ENCODE peak calls at places on chromosomes 1 and 21, in eight cellular contexts. L is NCI-H1417 treated with DMSO at 0.1 percent for 48 hours; D is activated CD4-positive, CD25-positive, alpha-beta regulatory T cell treated with anti-CD3 and anti-CD28 coated beads, Interleukin-2, amount 50 U/mL, for 72 hours; E is cerebellar nuclear complex; I is mucosa of descending colon; C is activated naive CD4-positive, alpha-beta T cell; K is hypothalamus; N is GM23338. H is an unnamed sample.

GRCh38 chr1:17605582-17606344 is 66.3 kb downstream of the ARHGEF10L start:
- DNase-seq in L (no peak), D (no peak), E (no peak), I (no peak), C (no peak), K (no peak), N (no peak), H (no peak)

GRCh38 chr1:17186216-17186894 is 18.6 kb upstream of the PADI1 start:
- DNase-seq in L (no peak), D (no peak), E (no peak), I (no peak), C (no peak), K (no peak), N (no peak), H (no peak)

GRCh38 chr1:224689354-224689753 is 73.2 kb downstream of the CNIH3 start:
- DNase-seq in L (no peak), D (no peak), E (no peak), I (no peak), C (no peak), K (no peak), N (peak), H (no peak)

GRCh38 chr1:162709870-162710269 is 77.6 kb downstream of the DDR2 start:
- DNase-seq in L (no peak), D (no peak), E (no peak), I (no peak), C (no peak), K (no peak), N (no peak), H (no peak)

GRCh38 chr21:32533053-32533452 is 52.3 kb downstream of the TCP10L start:
- DNase-seq in L (no peak), D (no peak), E (no peak), I (no peak), C (no peak), K (no peak), N (no peak), H (no peak)

GRCh38 chr21:41024341-41025056 is 143.5 kb upstream of the BACE2 start:
- DNase-seq in L (no peak), D (no peak), E (no peak), I (no peak), C (no peak), K (peak), N (no peak), H (no peak)

GRCh38 chr21:38171723-38172344 is 85.0 kb upstream of the KCNJ15 start:
- DNase-seq in L (no peak), D (no peak), E (no peak), I (no peak), C (no peak), K (no peak), N (peak), H (no peak)

GRCh38 chr1:4612991-4613390 is 41.4 kb upstream of the AJAP1 start:
- DNase-seq in L (no peak), D (no peak), E (no peak), I (no peak), C (no peak), K (no peak), N (no peak), H (no peak)

GRCh38 chr21:41751621-41752020 is 15.2 kb downstream of the RIPK4 start:
- DNase-seq in L (no peak), D (no peak), E (no peak), I (no peak), C (no peak), K (no peak), N (no peak), H (no peak)

GRCh38 chr1:244862699-244863490 is 1.4 kb downstream of the HNRNPU start:
- DNase-seq in L (peak), D (peak), E (peak), I (peak), C (peak), K (peak), N (peak), H (peak)

GRCh38 chr1:204725821-204726448 is 40.4 kb upstream of the LRRN2 start:
- DNase-seq in L (no peak), D (no peak), E (no peak), I (no peak), C (no peak), K (no peak), N (no peak), H (no peak)

GRCh38 chr1:47760248-47760629 is 236.9 kb downstream of the TRABD2B start:
- DNase-seq in L (no peak), D (no peak), E (no peak), I (no peak), C (no peak), K (no peak), N (no peak), H (no peak)

GRCh38 chr1:185645686-185646085 is 88.5 kb upstream of the HMCN1 start:
- DNase-seq in L (no peak), D (no peak), E (no peak), I (no peak), C (no peak), K (no peak), N (no peak), H (no peak)

GRCh38 chr1:155193275-155193990 is 14.3 kb downstream of the THBS3 start:
- DNase-seq in L (peak), D (peak), E (peak), I (peak), C (peak), K (peak), N (peak), H (peak)

GRCh38 chr21:45572231-45572630 is 30.0 kb upstream of the SLC19A1 start:
- DNase-seq in L (no peak), D (no peak), E (no peak), I (no peak), C (no peak), K (no peak), N (no peak), H (no peak)

GRCh38 chr1:190175320-190175719 is 302.3 kb downstream of the BRINP3 start:
- DNase-seq in L (no peak), D (no peak), E (no peak), I (no peak), C (no peak), K (no peak), N (no peak), H (no peak)

GRCh38 chr1:203148127-203148526 is 20.6 kb downstream of the ADORA1 start:
- DNase-seq in L (no peak), D (no peak), E (no peak), I (peak), C (no peak), K (no peak), N (peak), H (no peak)

GRCh38 chr1:63189677-63190076 is 132.7 kb upstream of the FOXD3 start:
- DNase-seq in L (peak), D (no peak), E (no peak), I (no peak), C (no peak), K (no peak), N (peak), H (no peak)

GRCh38 chr21:39637971-39638628 is 25.4 kb downstream of the B3GALT5 start:
- DNase-seq in L (no peak), D (no peak), E (no peak), I (no peak), C (no peak), K (no peak), N (no peak), H (no peak)

GRCh38 chr1:77541162-77541545 is 141.3 kb downstream of the ZZZ3 start:
- DNase-seq in L (no peak), D (no peak), E (no peak), I (no peak), C (no peak), K (no peak), N (no peak), H (no peak)

GRCh38 chr1:69230223-69230622 is 337.5 kb upstream of the LRRC7 start:
- DNase-seq in L (no peak), D (no peak), E (no peak), I (no peak), C (no peak), K (no peak), N (no peak), H (no peak)

GRCh38 chr1:25619101-25619890 is 2.7 kb downstream of the MAN1C1 start:
- DNase-seq in L (no peak), D (peak), E (peak), I (peak), C (peak), K (peak), N (peak), H (no peak)

GRCh38 chr1:65890201-65890600 is 97.5 kb downstream of the PDE4B start:
- DNase-seq in L (no peak), D (no peak), E (no peak), I (no peak), C (no peak), K (no peak), N (no peak), H (no peak)

GRCh38 chr1:67679691-67680090 is 5.3 kb upstream of the GADD45A start:
- DNase-seq in L (no peak), D (no peak), E (no peak), I (no peak), C (no peak), K (no peak), N (no peak), H (no peak)

GRCh38 chr1:24900486-24900849 is 29.6 kb downstream of the RUNX3 start:
- DNase-seq in L (no peak), D (peak), E (no peak), I (peak), C (no peak), K (no peak), N (no peak), H (no peak)

GRCh38 chr1:219304227-219305226 is 130.8 kb downstream of the LYPLAL1 start:
- DNase-seq in L (no peak), D (no peak), E (no peak), I (no peak), C (no peak), K (no peak), N (no peak), H (no peak)

GRCh38 chr1:30284728-30285460 is 438.5 kb downstream of the MATN1 start:
- DNase-seq in L (no peak), D (no peak), E (no peak), I (no peak), C (no peak), K (no peak), N (no peak), H (no peak)

GRCh38 chr1:21813542-21813941 is 1.5 kb downstream of the LDLRAD2 start:
- DNase-seq in L (no peak), D (no peak), E (no peak), I (no peak), C (no peak), K (no peak), N (no peak), H (no peak)

GRCh38 chr1:89425056-89425455 is 61.2 kb downstream of the GBP6 start:
- DNase-seq in L (no peak), D (no peak), E (no peak), I (no peak), C (no peak), K (no peak), N (no peak), H (no peak)

GRCh38 chr1:77824694-77825355 is 45.4 kb downstream of the MIGA1 start:
- DNase-seq in L (no peak), D (no peak), E (no peak), I (no peak), C (no peak), K (no peak), N (no peak), H (no peak)

GRCh38 chr1:23521588-23521987 is 9.4 kb downstream of the E2F2 start:
- DNase-seq in L (no peak), D (no peak), E (no peak), I (no peak), C (no peak), K (no peak), N (peak), H (peak)

GRCh38 chr1:92909321-92909720 is 51.9 kb downstream of the DIPK1A start:
- DNase-seq in L (no peak), D (no peak), E (no peak), I (no peak), C (no peak), K (no peak), N (no peak), H (no peak)

GRCh38 chr21:29164330-29164942 is 34.0 kb downstream of the MAP3K7CL start:
- DNase-seq in L (no peak), D (no peak), E (no peak), I (no peak), C (no peak), K (no peak), N (peak), H (peak)

GRCh38 chr1:180542530-180543171 is 16.1 kb upstream of the OVAAL start:
- DNase-seq in L (no peak), D (no peak), E (no peak), I (no peak), C (no peak), K (no peak), N (no peak), H (no peak)

GRCh38 chr1:203536575-203536974 is 42.6 kb downstream of the OPTC start:
- DNase-seq in L (no peak), D (no peak), E (no peak), I (no peak), C (no peak), K (no peak), N (no peak), H (no peak)

GRCh38 chr1:2379733-2380404 is 11.5 kb downstream of the MORN1 start:
- DNase-seq in L (no peak), D (no peak), E (no peak), I (peak), C (no peak), K (no peak), N (no peak), H (no peak)

GRCh38 chr1:33301273-33301984 is 19.5 kb downstream of the A3GALT2 start:
- DNase-seq in L (no peak), D (no peak), E (no peak), I (no peak), C (no peak), K (no peak), N (no peak), H (no peak)

GRCh38 chr1:169107673-169108160 is 1.2 kb downstream of the ATP1B1 start:
- DNase-seq in L (no peak), D (peak), E (no peak), I (no peak), C (no peak), K (no peak), N (no peak), H (no peak)